ENCODE peak calls at places on chromosomes 12 and 14, in four cellular contexts. One of them, this sample, is unnamed.

GRCh38 chr14:101065246-101065645 is 161.7 kb upstream of the RTL1 start:
- DNase-seq in astrocyte of the cerebellum: no peak
- DNase-seq in BJ: no peak
- DNase-seq in mucosa of descending colon: no peak
- DNase-seq in this sample: no peak

GRCh38 chr12:70812124-70812523 is 108.4 kb downstream of the PTPRR start:
- DNase-seq in BJ: no peak
- DNase-seq in astrocyte of the cerebellum: no peak
- DNase-seq in mucosa of descending colon: peak; percentile 80
- DNase-seq in this sample: no peak

GRCh38 chr14:20683896-20684661 is at the start of gene RNASE4:
- DNase-seq in mucosa of descending colon: peak; percentile 95
- DNase-seq in BJ: no peak
- DNase-seq in astrocyte of the cerebellum: peak; percentile 60
- DNase-seq in this sample: peak; percentile 79

GRCh38 chr12:18483723-18484325 is 222.5 kb downstream of the PIK3C2G start:
- DNase-seq in astrocyte of the cerebellum: no peak
- DNase-seq in BJ: no peak
- DNase-seq in mucosa of descending colon: no peak
- DNase-seq in this sample: no peak

GRCh38 chr12:2769866-2770533 is 24.8 kb upstream of the FKBP4 start:
- DNase-seq in BJ: no peak
- DNase-seq in astrocyte of the cerebellum: no peak
- DNase-seq in mucosa of descending colon: peak; percentile 90
- DNase-seq in this sample: no peak

GRCh38 chr12:80041691-80042090 is 57.6 kb upstream of the OTOGL start:
- DNase-seq in mucosa of descending colon: no peak
- DNase-seq in BJ: peak; percentile 17
- DNase-seq in astrocyte of the cerebellum: peak; percentile 63
- DNase-seq in this sample: no peak

GRCh38 chr14:93655078-93655750 is 133.1 kb downstream of the PRIMA1 start:
- DNase-seq in astrocyte of the cerebellum: peak; percentile 45
- DNase-seq in BJ: no peak
- DNase-seq in mucosa of descending colon: peak; percentile 52
- DNase-seq in this sample: peak; percentile 46

GRCh38 chr12:52280319-52280795 is 5.9 kb downstream of the KRT86 start:
- DNase-seq in mucosa of descending colon: peak; percentile 13
- DNase-seq in BJ: peak; percentile 91
- DNase-seq in astrocyte of the cerebellum: peak; percentile 83
- DNase-seq in this sample: no peak

GRCh38 chr14:52073251-52073650 is 4.4 kb upstream of the NID2 start:
- DNase-seq in BJ: no peak
- DNase-seq in astrocyte of the cerebellum: no peak
- DNase-seq in mucosa of descending colon: no peak
- DNase-seq in this sample: no peak

GRCh38 chr12:56720696-56721615 is 4.1 kb downstream of the NACA start:
- DNase-seq in BJ: no peak
- DNase-seq in astrocyte of the cerebellum: no peak
- DNase-seq in mucosa of descending colon: no peak
- DNase-seq in this sample: no peak

GRCh38 chr14:88078525-88078924 is 73.6 kb downstream of the GPR65 start:
- DNase-seq in BJ: no peak
- DNase-seq in astrocyte of the cerebellum: no peak
- DNase-seq in mucosa of descending colon: no peak
- DNase-seq in this sample: no peak

GRCh38 chr12:30796891-30797371 is 42.2 kb upstream of the CAPRIN2 start:
- DNase-seq in astrocyte of the cerebellum: no peak
- DNase-seq in mucosa of descending colon: no peak
- DNase-seq in BJ: no peak
- DNase-seq in this sample: no peak

GRCh38 chr14:89828473-89829200 is 125.9 kb downstream of the EFCAB11 start:
- DNase-seq in mucosa of descending colon: no peak
- DNase-seq in BJ: no peak
- DNase-seq in astrocyte of the cerebellum: no peak
- DNase-seq in this sample: no peak

GRCh38 chr12:51122844-51123243 is 39.4 kb upstream of the CSRNP2 start:
- DNase-seq in astrocyte of the cerebellum: no peak
- DNase-seq in mucosa of descending colon: no peak
- DNase-seq in BJ: no peak
- DNase-seq in this sample: no peak

GRCh38 chr14:65421201-65421981 is 8.9 kb downstream of the FUT8 start:
- DNase-seq in BJ: peak; percentile 91
- DNase-seq in astrocyte of the cerebellum: no peak
- DNase-seq in mucosa of descending colon: no peak
- DNase-seq in this sample: no peak

GRCh38 chr12:102642199-102642598 is 161.8 kb upstream of the IGF1 start:
- DNase-seq in astrocyte of the cerebellum: no peak
- DNase-seq in BJ: no peak
- DNase-seq in mucosa of descending colon: no peak
- DNase-seq in this sample: no peak

GRCh38 chr12:54048694-54049093 is 4.9 kb upstream of the HOXC4 start:
- DNase-seq in BJ: no peak
- DNase-seq in astrocyte of the cerebellum: no peak
- DNase-seq in mucosa of descending colon: no peak
- DNase-seq in this sample: no peak

GRCh38 chr12:85920324-85920947 is 46.3 kb downstream of the NTS start:
- DNase-seq in astrocyte of the cerebellum: peak; percentile 23
- DNase-seq in BJ: no peak
- DNase-seq in mucosa of descending colon: no peak
- DNase-seq in this sample: peak; percentile 20

GRCh38 chr12:116818341-116818856 is 62.8 kb downstream of the HRK start:
- DNase-seq in astrocyte of the cerebellum: no peak
- DNase-seq in mucosa of descending colon: peak; percentile 26
- DNase-seq in BJ: no peak
- DNase-seq in this sample: peak; percentile 31

GRCh38 chr14:105195533-105196227 is 14.6 kb upstream of the NUDT14 start:
- DNase-seq in mucosa of descending colon: no peak
- DNase-seq in astrocyte of the cerebellum: no peak
- DNase-seq in BJ: no peak
- DNase-seq in this sample: no peak

GRCh38 chr12:32843528-32844095 is 53.0 kb downstream of the PKP2 start:
- DNase-seq in mucosa of descending colon: no peak
- DNase-seq in BJ: no peak
- DNase-seq in astrocyte of the cerebellum: no peak
- DNase-seq in this sample: no peak

GRCh38 chr12:109741970-109742372 is 28.3 kb downstream of the FAM222A start:
- DNase-seq in astrocyte of the cerebellum: no peak
- DNase-seq in mucosa of descending colon: no peak
- DNase-seq in BJ: no peak
- DNase-seq in this sample: no peak

GRCh38 chr12:89278169-89278568 is 74.1 kb downstream of the DUSP6 start:
- DNase-seq in BJ: no peak
- DNase-seq in astrocyte of the cerebellum: no peak
- DNase-seq in mucosa of descending colon: no peak
- DNase-seq in this sample: no peak

GRCh38 chr14:98900721-98901272 is 371.2 kb downstream of the BCL11B start:
- DNase-seq in mucosa of descending colon: no peak
- DNase-seq in astrocyte of the cerebellum: no peak
- DNase-seq in BJ: no peak
- DNase-seq in this sample: no peak

GRCh38 chr14:65411656-65412188 is 808 bp upstream of the FUT8 start:
- DNase-seq in BJ: peak; percentile 70
- DNase-seq in mucosa of descending colon: peak; percentile 92
- DNase-seq in astrocyte of the cerebellum: peak; percentile 79
- DNase-seq in this sample: peak; percentile 80

GRCh38 chr12:103114296-103115055 is 157.0 kb downstream of the ASCL1 start:
- DNase-seq in mucosa of descending colon: no peak
- DNase-seq in BJ: no peak
- DNase-seq in astrocyte of the cerebellum: no peak
- DNase-seq in this sample: peak; percentile 35

GRCh38 chr12:58314610-58315009 is 373.2 kb downstream of the ATP23 start:
- DNase-seq in astrocyte of the cerebellum: no peak
- DNase-seq in mucosa of descending colon: no peak
- DNase-seq in BJ: peak; percentile 13
- DNase-seq in this sample: no peak

GRCh38 chr14:74906923-74907620 is 16.0 kb downstream of the RPS6KL1 start:
- DNase-seq in BJ: no peak
- DNase-seq in mucosa of descending colon: peak; percentile 46
- DNase-seq in astrocyte of the cerebellum: no peak
- DNase-seq in this sample: no peak

GRCh38 chr12:125794401-125794800 is 729.2 kb downstream of the AACS start:
- DNase-seq in mucosa of descending colon: no peak
- DNase-seq in BJ: no peak
- DNase-seq in astrocyte of the cerebellum: peak; percentile 78
- DNase-seq in this sample: no peak

GRCh38 chr12:104280703-104281458 is 22.7 kb upstream of the EID3 start:
- DNase-seq in astrocyte of the cerebellum: peak; percentile 71
- DNase-seq in mucosa of descending colon: no peak
- DNase-seq in BJ: peak; percentile 91
- DNase-seq in this sample: no peak

GRCh38 chr12:1800646-1801284 is 19.6 kb upstream of the LRTM2 start:
- DNase-seq in astrocyte of the cerebellum: no peak
- DNase-seq in mucosa of descending colon: no peak
- DNase-seq in BJ: no peak
- DNase-seq in this sample: peak; percentile 65

GRCh38 chr14:92499216-92499615 is 14.4 kb upstream of the RIN3 start:
- DNase-seq in BJ: no peak
- DNase-seq in mucosa of descending colon: no peak
- DNase-seq in astrocyte of the cerebellum: no peak
- DNase-seq in this sample: no peak
- TF ChIP-seq CTCF in BJ: no peak
- TF ChIP-seq CTCF in mucosa of descending colon: no peak
- TF ChIP-seq CTCF in astrocyte of the cerebellum: no peak
- TF ChIP-seq CTCF in this sample: no peak

GRCh38 chr14:103693514-103693913 is 21.7 kb downstream of the XRCC3 start:
- DNase-seq in mucosa of descending colon: peak; percentile 91
- DNase-seq in BJ: no peak
- DNase-seq in astrocyte of the cerebellum: no peak
- DNase-seq in this sample: no peak

GRCh38 chr14:103695331-103696026 is 19.8 kb downstream of the XRCC3 start:
- DNase-seq in BJ: no peak
- DNase-seq in astrocyte of the cerebellum: no peak
- DNase-seq in mucosa of descending colon: no peak
- DNase-seq in this sample: no peak

GRCh38 chr14:103696027-103696402 is 19.2 kb downstream of the XRCC3 start:
- DNase-seq in BJ: no peak
- DNase-seq in astrocyte of the cerebellum: no peak
- DNase-seq in mucosa of descending colon: no peak
- DNase-seq in this sample: no peak

GRCh38 chr14:103692871-103693270 is 22.4 kb downstream of the XRCC3 start:
- DNase-seq in BJ: no peak
- DNase-seq in astrocyte of the cerebellum: no peak
- DNase-seq in mucosa of descending colon: no peak
- DNase-seq in this sample: no peak

DNA sequence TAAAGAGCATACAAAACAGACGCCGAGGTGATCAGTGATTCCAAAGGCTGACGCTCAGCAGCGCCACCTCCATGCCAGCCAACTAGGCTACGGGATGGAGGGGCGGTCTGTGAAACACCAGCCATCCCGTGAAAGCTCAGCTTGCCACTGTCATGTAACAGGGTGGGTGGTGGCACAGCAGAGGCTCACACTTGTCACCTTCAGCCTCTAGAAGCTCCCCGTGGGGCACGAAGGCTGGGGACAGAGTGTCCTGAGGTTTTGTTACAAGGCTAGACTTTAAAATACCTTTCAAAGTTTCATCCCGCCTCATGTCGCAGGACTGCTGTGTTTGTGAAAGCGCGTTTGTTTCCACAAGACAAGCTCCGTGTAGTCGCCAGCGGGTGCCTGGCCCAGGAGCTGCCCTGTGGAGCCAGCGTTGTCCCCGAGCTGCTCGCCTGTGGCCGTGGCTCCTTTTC is 20.7 kb downstream of the XRCC3 start:
- DNase-seq in astrocyte of the cerebellum: no peak
- DNase-seq in BJ: no peak
- DNase-seq in mucosa of descending colon: no peak
- DNase-seq in this sample: no peak
- TF ChIP-seq CTCF in astrocyte of the cerebellum: peak; percentile 8
- TF ChIP-seq CTCF in BJ: no peak
- TF ChIP-seq CTCF in mucosa of descending colon: no peak
- TF ChIP-seq CTCF in this sample: no peak

GRCh38 chr14:35384386-35385041 is 20.0 kb downstream of the NFKBIA start:
- DNase-seq in astrocyte of the cerebellum: peak; percentile 88
- DNase-seq in BJ: peak; percentile 84
- DNase-seq in mucosa of descending colon: peak; percentile 65
- DNase-seq in this sample: no peak
- TF ChIP-seq CTCF in astrocyte of the cerebellum: peak; percentile 3
- TF ChIP-seq CTCF in BJ: peak; percentile 31
- TF ChIP-seq CTCF in mucosa of descending colon: no peak
- TF ChIP-seq CTCF in this sample: no peak

GRCh38 chr12:34347367-34347766 is 325.1 kb downstream of the ALG10 start:
- DNase-seq in astrocyte of the cerebellum: no peak
- DNase-seq in BJ: no peak
- DNase-seq in mucosa of descending colon: no peak
- DNase-seq in this sample: no peak
- TF ChIP-seq CTCF in astrocyte of the cerebellum: no peak
- TF ChIP-seq CTCF in BJ: no peak
- TF ChIP-seq CTCF in mucosa of descending colon: no peak
- TF ChIP-seq CTCF in this sample: no peak

GRCh38 chr12:16509411-16509810 is 96.6 kb downstream of the LMO3 start:
- DNase-seq in BJ: no peak
- DNase-seq in mucosa of descending colon: no peak
- DNase-seq in astrocyte of the cerebellum: no peak
- DNase-seq in this sample: no peak

GRCh38 chr12:16504200-16504599 is 101.8 kb downstream of the LMO3 start:
- DNase-seq in BJ: no peak
- DNase-seq in mucosa of descending colon: no peak
- DNase-seq in astrocyte of the cerebellum: no peak
- DNase-seq in this sample: peak; percentile 11

DNA sequence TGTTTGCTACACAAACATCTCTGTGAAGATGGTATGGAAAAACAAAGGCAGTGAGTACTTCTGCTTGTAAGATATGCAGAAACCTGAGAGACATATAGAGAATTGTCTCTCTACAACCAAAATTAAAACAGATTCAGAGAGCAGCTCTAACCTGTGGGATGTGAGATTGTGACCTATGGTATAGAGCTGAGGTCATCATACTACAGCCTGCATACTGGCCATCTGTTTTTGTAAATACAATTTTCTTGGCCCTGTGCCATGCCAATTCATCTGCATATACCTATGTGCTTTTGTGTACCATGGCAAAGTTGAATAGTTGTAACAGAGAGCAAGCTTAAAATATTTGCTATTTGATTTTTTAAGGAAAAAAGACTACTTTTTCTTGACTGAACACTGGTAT is 99.6 kb downstream of the LMO3 start:
- DNase-seq in astrocyte of the cerebellum: no peak
- DNase-seq in mucosa of descending colon: peak; percentile 32
- DNase-seq in BJ: no peak
- DNase-seq in this sample: no peak
- TF ChIP-seq CTCF in astrocyte of the cerebellum: no peak
- TF ChIP-seq CTCF in mucosa of descending colon: no peak
- TF ChIP-seq CTCF in BJ: no peak
- TF ChIP-seq CTCF in this sample: no peak

DNA sequence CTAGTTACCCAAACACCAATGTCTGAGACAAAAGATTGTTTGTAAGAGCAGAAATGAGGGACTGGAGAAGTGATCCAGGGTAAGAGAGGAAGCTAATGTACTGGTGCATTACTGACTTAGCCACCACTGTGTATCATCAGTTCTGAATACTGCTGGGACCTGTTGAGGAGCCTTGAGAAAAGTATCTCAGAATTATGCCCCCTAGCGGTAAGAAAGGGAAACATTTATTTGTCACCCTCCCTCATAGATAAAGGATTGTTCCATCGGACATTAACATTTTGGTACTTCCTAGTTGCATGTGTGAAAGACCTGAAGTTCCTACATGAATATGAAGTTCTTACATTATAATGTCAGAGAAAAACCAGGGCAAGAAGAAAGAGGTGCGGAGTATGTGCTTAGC is 612.5 kb downstream of the FSCB start:
- DNase-seq in mucosa of descending colon: no peak
- DNase-seq in astrocyte of the cerebellum: no peak
- DNase-seq in BJ: no peak
- DNase-seq in this sample: no peak
- TF ChIP-seq CTCF in mucosa of descending colon: peak; percentile 20
- TF ChIP-seq CTCF in astrocyte of the cerebellum: peak; percentile 7
- TF ChIP-seq CTCF in BJ: no peak
- TF ChIP-seq CTCF in this sample: peak; percentile 61